ENCODE peak calls at places on chromosomes 6 and 20, in ten cellular contexts. Y is HepG2, V is K562, D is esophagus muscularis mucosa, P is transverse colon, F is sigmoid colon, T is H1, S is upper lobe of left lung, A is suprapubic skin, H is GM12878. I is an unnamed sample.

GRCh38 chr20:46131396-46131795 is 13.3 kb downstream of the CD40 start:
- DNase-seq in H (no peak), A (no peak), Y (no peak), V (no peak), S (no peak), T (no peak), P (no peak), D (no peak), F (no peak), I (no peak)

GRCh38 chr6:121867095-121867494 is 431.6 kb downstream of the GJA1 start:
- DNase-seq in F (no peak), H (no peak), S (no peak), V (no peak), P (no peak), Y (no peak), D (no peak), A (no peak), T (no peak), I (no peak)

GRCh38 chr6:168125429-168126001 is 46.5 kb upstream of the FRMD1 start:
- DNase-seq in H (no peak), F (peak; percentile 45), S (peak; percentile 30), V (no peak), T (no peak), D (peak; percentile 85), Y (no peak), A (no peak), P (no peak), I (no peak)

GRCh38 chr20:38001981-38002380 is 31.3 kb downstream of the TTI1 start:
- DNase-seq in P (no peak), S (peak; percentile 30), T (no peak), F (no peak), D (no peak), Y (no peak), H (no peak), V (peak; percentile 42), A (no peak), I (no peak)

GRCh38 chr6:166937716-166938115 is 18.6 kb downstream of the RNASET2 start:
- DNase-seq in T (no peak), P (no peak), F (no peak), V (no peak), H (no peak), A (no peak), S (no peak), Y (no peak), D (no peak), I (no peak)

GRCh38 chr6:158068156-158068892 is 86.7 kb downstream of the SYNJ2 start:
- DNase-seq in F (peak; percentile 53), P (no peak), A (no peak), Y (no peak), D (no peak), T (no peak), H (no peak), S (no peak), V (no peak), I (no peak)

GRCh38 chr6:115575298-115575697 is 485.4 kb downstream of the FRK start:
- DNase-seq in H (no peak), T (no peak), P (no peak), A (no peak), V (no peak), D (no peak), S (no peak), Y (no peak), F (no peak), I (no peak)

GRCh38 chr20:63942250-63943006 is 13.8 kb downstream of the UCKL1 start:
- DNase-seq in T (peak; percentile 88), P (peak; percentile 50), D (no peak), F (peak; percentile 65), A (no peak), V (peak; percentile 77), Y (no peak), S (peak; percentile 69), H (no peak), I (peak; percentile 69)

GRCh38 chr6:149963462-149964242 is at the start of gene ULBP1:
- DNase-seq in S (peak; percentile 95), D (peak; percentile 95), F (peak; percentile 91), V (peak; percentile 96), P (peak; percentile 78), Y (no peak), A (peak; percentile 95), H (no peak), T (peak; percentile 93), I (peak; percentile 64)

GRCh38 chr6:147881432-147881831 is 372.9 kb downstream of the SAMD5 start:
- DNase-seq in T (no peak), F (no peak), S (no peak), P (no peak), D (no peak), V (no peak), H (no peak), A (no peak), Y (no peak), I (no peak)

GRCh38 chr6:147873826-147874225 is 365.3 kb downstream of the SAMD5 start:
- DNase-seq in P (no peak), A (no peak), Y (no peak), S (no peak), T (no peak), H (no peak), D (no peak), V (no peak), F (no peak), I (no peak)

GRCh38 chr6:147874322-147874721 is 365.8 kb downstream of the SAMD5 start:
- DNase-seq in T (no peak), V (no peak), Y (no peak), P (no peak), H (no peak), S (peak; percentile 9), D (no peak), F (no peak), A (no peak), I (no peak)

GRCh38 chr6:147879031-147879430 is 370.5 kb downstream of the SAMD5 start:
- DNase-seq in D (no peak), T (no peak), H (no peak), F (no peak), V (no peak), Y (no peak), S (no peak), P (no peak), A (no peak), I (no peak)
- TF ChIP-seq EP300 in D (no peak), T (no peak), H (no peak), F (no peak), V (no peak), Y (no peak), S (no peak), P (no peak), A (no peak), I (no peak)

DNA sequence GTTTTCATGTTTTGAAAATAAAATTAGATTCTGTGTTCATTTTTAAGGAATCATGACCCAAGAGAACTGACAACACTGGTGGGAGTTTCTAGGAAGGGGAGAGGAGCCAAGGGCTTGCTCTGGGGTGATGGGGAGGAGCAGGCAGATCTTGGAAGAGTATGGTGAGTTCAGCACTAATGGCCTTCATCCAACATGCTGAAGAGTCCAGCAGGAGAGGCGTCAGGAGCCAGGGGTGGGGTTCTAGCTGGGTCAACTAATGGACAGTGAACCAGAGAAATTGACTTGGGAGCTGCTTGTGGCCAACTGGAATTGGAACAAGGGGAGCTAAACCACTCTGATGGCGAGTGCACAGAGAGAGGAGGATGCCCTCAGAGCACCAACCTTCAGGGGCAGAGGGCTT is 107.1 kb downstream of the MRPL14 start:
- DNase-seq in H (no peak), A (no peak), F (peak; percentile 63), D (no peak), V (no peak), Y (no peak), P (peak; percentile 13), T (no peak), S (no peak), I (no peak)
- TF ChIP-seq POLR2AphosphoS5 in H (no peak), A (no peak), F (no peak), D (no peak), V (no peak), Y (no peak), P (no peak), T (no peak), S (no peak), I (no peak)

DNA sequence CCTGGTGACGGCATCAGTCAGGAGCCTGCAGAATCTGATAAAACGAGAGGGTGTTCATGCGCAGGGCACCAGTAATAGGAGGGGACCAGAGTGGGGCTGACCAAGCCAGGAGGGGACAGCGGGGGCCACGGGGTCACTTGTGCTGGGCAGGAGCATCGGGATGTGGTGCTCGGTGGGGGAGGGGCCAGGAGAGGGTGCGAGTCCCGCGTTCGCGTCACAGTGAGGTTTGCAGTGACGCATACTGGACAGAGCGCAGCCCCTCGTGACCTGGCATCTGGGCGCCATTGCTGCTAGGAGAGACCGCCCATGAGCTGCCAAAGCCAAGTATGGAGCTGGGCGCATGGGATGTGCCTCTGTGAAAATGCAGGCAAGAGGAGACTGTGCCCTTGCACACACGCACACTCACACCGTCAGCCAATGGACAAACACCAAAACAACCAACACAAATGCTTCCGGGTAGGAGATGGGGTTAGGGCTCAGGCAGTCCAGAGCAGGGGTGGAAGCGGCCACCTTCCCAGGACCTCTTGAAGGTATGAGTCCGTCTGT is 13.9 kb upstream of the MTG2 start:
- DNase-seq in P (no peak), D (no peak), A (no peak), F (no peak), H (no peak), T (no peak), S (peak; percentile 62), Y (no peak), V (no peak), I (no peak)
- TF ChIP-seq EP300 in P (no peak), D (no peak), A (no peak), F (no peak), H (no peak), T (no peak), S (no peak), Y (no peak), V (no peak), I (no peak)

GRCh38 chr6:129886401-129887155 is 25.5 kb upstream of the TMEM244 start:
- DNase-seq in A (no peak), F (no peak), T (no peak), H (no peak), V (no peak), S (no peak), P (no peak), Y (no peak), D (no peak), I (no peak)
- TF ChIP-seq POLR2AphosphoS5 in A (no peak), F (no peak), T (no peak), H (no peak), V (no peak), S (no peak), P (no peak), Y (no peak), D (no peak), I (no peak)

DNA sequence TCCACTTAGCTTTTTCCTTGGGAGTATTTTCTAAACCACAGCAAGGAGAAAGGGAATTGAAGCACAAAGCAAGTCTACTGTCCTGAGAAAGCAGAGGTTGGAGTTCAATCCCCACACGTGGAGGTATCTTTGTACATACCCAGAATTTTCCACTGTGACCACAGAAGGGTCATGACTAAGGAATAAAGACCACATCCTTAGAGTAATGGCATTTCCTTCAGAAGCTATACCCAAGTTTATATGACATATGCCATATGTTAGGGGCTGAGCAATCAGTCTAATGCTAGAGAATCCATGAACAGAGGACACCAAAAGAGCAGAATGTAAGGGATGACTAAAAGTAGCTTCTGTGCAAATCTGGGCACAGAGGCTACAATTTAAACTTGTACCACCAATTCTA is 46.4 kb downstream of the ATG5 start:
- DNase-seq in D (no peak), A (no peak), H (no peak), F (no peak), Y (no peak), P (no peak), T (no peak), V (no peak), S (no peak), I (no peak)
- TF ChIP-seq EP300 in D (no peak), A (no peak), H (no peak), F (no peak), Y (no peak), P (no peak), T (no peak), V (no peak), S (no peak), I (no peak)